ENCODE peak calls at places on chromosomes 2 and 18, in eight cellular contexts. G is HCT116, M is body of pancreas, D is transverse colon, I is heart left ventricle, L is adrenal gland, C is thyroid gland, S is uterus. T is an unnamed sample.

GRCh38 chr2:42792583-42793313 is at the start of gene HAAO:
- DNase-seq in G (no peak), M (peak; percentile 88), D (peak; percentile 51), I (peak; percentile 65), L (no peak), C (peak; percentile 49), S (peak; percentile 75), T (no peak)

GRCh38 chr18:78136986-78137385 is 842.6 kb upstream of the SALL3 start:
- DNase-seq in G (no peak), M (no peak), D (no peak), I (no peak), L (no peak), C (no peak), S (no peak), T (no peak)

GRCh38 chr2:223868005-223868404 is 30.6 kb upstream of the AP1S3 start:
- DNase-seq in G (no peak), M (no peak), D (peak; percentile 37), I (no peak), L (no peak), C (no peak), S (no peak), T (no peak)

GRCh38 chr2:227163445-227163997 is 484 bp downstream of the COL4A4 start:
- DNase-seq in G (no peak), M (peak; percentile 19), D (peak; percentile 46), I (no peak), L (peak; percentile 68), C (peak; percentile 59), S (no peak), T (peak; percentile 39)

GRCh38 chr2:3195865-3196504 is 181.6 kb downstream of the EIPR1 start:
- DNase-seq in G (no peak), M (no peak), D (no peak), I (no peak), L (no peak), C (no peak), S (no peak), T (no peak)

GRCh38 chr18:63511285-63511684 is 30.9 kb upstream of the SERPINB12 start:
- DNase-seq in G (peak; percentile 82), M (no peak), D (no peak), I (no peak), L (peak; percentile 30), C (peak; percentile 39), S (no peak), T (no peak)

GRCh38 chr18:8705941-8706544 is 687 bp downstream of the MTCL1 start:
- DNase-seq in G (no peak), M (peak; percentile 27), D (no peak), I (no peak), L (no peak), C (peak; percentile 16), S (peak; percentile 22), T (no peak)

GRCh38 chr2:18149660-18150246 is 271.3 kb downstream of the KCNS3 start:
- DNase-seq in G (peak; percentile 42), M (no peak), D (no peak), I (no peak), L (no peak), C (no peak), S (no peak), T (no peak)

GRCh38 chr18:7516505-7517117 is 50.5 kb upstream of the PTPRM start:
- DNase-seq in G (no peak), M (no peak), D (no peak), I (no peak), L (no peak), C (no peak), S (no peak), T (no peak)

GRCh38 chr18:32072321-32072720 is 19.4 kb upstream of the RNF138 start:
- DNase-seq in G (no peak), M (no peak), D (no peak), I (no peak), L (no peak), C (no peak), S (no peak), T (no peak)

GRCh38 chr2:28654286-28654980 is 97.2 kb upstream of the PPP1CB start:
- DNase-seq in G (no peak), M (no peak), D (no peak), I (no peak), L (no peak), C (no peak), S (no peak), T (no peak)

GRCh38 chr18:48445540-48445939 is 36.4 kb upstream of the ZBTB7C start:
- DNase-seq in G (peak; percentile 62), M (peak; percentile 71), D (peak; percentile 83), I (peak; percentile 61), L (peak; percentile 83), C (peak; percentile 77), S (peak; percentile 53), T (peak; percentile 64)

GRCh38 chr2:71668326-71669057 is 215.1 kb downstream of the DYSF start:
- DNase-seq in G (no peak), M (peak; percentile 2), D (no peak), I (no peak), L (no peak), C (no peak), S (no peak), T (peak; percentile 12)

GRCh38 chr18:7492385-7492784 is 74.7 kb upstream of the PTPRM start:
- DNase-seq in G (no peak), M (no peak), D (no peak), I (no peak), L (no peak), C (no peak), S (no peak), T (no peak)

DNA sequence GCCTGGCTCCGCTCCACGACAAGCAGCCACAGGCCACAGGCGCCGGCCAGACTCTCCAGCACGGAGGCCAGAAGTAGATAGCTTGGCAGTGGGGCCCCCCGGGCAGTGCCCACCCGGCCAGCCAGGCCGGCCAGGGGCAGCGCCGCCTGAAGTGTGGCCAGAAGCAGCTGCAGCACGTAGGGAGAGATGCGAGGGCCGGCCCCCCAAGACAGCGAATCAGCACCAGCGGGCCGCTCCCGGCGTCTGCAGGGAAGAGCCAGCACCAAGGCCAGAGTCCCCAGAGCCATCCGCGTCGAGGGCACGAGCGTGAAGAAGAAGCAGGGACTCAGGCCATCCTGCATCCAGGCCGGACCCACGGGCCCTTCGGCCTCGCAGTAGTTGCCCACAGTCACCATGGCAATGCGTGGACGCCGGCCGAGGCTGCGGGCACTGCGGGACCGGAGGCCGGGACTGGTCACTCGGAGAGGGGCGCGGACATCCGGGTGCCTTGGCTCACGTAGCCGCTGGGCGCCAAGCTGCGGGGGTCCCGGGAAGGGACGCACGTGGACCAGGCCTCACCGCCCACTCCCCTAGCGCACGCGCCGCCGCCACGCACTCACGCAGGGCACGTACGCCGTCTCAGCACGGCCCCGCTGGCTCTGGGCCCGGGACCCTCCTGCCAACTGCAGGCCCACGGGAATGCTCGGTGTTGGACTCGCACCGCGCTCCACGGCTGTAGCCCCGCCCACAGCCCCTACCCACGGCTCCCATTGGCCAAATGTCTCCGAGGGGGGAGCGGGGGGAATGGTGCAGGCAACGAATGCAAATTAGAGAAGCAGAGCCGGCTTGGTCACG is at the start of gene ABCB6:
- DNase-seq in G (peak; percentile 70), M (peak; percentile 95), D (peak; percentile 96), I (peak; percentile 97), L (peak; percentile 98), C (peak; percentile 99), S (peak; percentile 99), T (peak; percentile 98)
- TF ChIP-seq POLR2A in G (no peak), M (peak; percentile 35), D (peak; percentile 60), I (peak; percentile 84), L (peak; percentile 62), C (peak; percentile 18), S (peak; percentile 62), T (peak; percentile 54)

DNA sequence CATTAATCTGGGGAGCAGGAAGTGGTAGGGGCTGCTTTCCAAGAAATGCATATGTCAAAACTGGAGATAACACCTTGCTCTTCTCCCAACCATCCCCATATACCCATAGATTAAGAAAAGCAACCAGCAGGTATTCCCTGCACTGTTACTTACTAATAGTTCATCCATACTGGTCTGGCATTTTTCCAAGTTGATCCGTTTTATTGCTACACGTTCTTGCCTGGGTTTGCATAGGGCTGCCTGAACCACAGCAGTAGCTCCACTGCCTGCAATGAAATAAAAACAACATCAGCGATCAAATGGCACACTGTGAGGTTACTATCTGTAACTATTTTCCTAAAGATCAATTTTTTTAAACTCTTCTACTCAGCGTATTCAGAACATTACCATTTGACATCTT is 65.6 kb downstream of the STK39 start:
- DNase-seq in G (no peak), M (no peak), D (no peak), I (no peak), L (no peak), C (no peak), S (no peak), T (no peak)
- H3K9me3 ChIP-seq in G (no peaks in the 10 kb centered on the region), M (no peaks in the 10 kb centered on the region), D (no peaks in the 10 kb centered on the region), I (no peaks in the 10 kb centered on the region), L (no peaks in the 10 kb centered on the region), C (no peaks in the 10 kb centered on the region), S (no peaks in the 10 kb centered on the region), T (no peaks in the 10 kb centered on the region)

DNA sequence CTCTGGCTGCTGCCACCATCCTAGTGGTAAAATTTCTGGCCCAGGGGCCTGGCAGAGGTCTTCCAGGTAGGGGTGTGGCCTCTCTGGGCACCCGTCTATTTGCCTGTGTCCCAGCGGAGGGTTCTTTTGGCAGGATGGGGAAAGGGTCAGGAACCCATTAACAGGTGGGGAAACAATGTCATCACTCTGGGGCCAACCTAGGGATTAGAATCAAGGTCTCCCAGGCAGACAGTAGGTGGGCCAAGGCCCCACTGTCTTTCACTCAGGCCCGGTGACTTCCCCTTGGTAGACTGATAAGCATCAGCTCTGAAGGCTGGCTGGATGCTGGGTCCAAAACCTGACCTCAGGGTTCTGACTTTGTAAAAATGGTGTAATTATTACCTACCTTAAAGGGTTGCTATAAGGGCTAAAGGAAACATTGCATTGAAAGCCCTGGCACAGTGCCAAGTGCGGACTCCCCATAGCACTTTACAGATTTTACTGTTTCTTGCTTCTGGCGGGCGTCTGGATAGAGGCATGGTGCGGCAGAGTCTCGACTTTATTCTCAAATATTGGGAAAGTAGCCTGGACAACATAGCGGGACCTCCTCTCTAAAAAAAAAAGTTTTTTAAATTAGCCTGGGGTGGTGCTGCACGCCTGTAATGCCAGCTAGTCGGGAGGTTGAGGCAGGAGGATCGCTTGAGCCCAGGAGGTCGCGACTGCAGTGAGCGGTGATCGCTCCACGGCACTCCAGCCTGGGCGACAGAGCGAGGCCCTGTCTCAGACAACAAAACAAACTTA is 2.2 kb downstream of the LBX2 start:
- DNase-seq in G (no peak), M (no peak), D (no peak), I (no peak), L (no peak), C (no peak), S (no peak), T (no peak)
- H3K4me3 ChIP-seq in G (no peak overlapping the region), M (no peak overlapping the region), D (no peak overlapping the region), I (peak overlapping the region; percentile 19), L (no peak overlapping the region), C (no peak overlapping the region), S (no peak overlapping the region), T (peak overlapping the region; percentile 43)

DNA sequence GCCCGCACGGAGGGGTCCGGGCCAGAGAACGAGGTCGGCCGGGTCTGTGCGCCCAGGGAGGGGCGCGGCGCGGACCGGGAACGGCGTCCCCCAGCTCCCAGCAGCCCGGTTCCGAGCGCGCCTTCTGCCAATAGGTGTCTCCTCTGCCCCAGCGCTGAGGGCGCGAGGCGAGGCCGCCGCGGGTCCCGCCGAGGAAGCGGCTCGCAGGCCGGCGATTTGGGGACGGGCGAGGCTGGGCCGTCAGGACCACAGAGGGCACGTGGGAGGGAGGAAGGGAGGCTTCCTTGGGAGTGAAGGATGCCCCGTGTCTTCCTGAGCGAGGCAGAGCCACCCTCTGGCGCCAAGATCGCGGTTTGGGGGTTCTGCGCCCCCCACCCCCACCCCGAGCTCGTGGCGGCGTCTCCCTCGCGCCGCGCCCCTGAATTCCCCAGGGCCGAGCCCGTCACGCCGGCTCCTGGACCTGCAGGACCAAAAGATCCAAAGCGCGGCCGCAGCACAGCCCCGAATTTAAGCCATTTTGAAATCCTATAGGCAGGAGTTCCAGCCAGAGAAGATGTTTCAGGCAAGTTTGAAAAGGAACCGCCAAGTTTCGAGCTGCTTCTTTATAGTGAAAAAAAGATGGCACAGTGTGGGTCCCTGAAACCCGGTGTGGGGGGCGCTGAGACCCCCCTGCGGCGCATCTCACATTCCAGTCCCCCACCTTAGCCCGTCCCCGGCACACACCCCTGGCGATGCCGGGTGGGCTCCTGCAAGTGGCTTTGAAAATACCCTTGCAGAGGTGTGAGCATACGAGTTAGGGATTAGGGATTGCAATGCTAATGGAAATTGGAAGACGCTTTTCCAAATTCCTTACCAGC is 929 bp downstream of the NFATC1 start:
- DNase-seq in G (no peak), M (peak; percentile 49), D (peak; percentile 54), I (peak; percentile 76), L (no peak), C (peak; percentile 54), S (peak; percentile 64), T (peak; percentile 57)
- TF ChIP-seq POLR2A in G (no peak), M (no peak), D (no peak), I (no peak), L (no peak), C (no peak), S (no peak), T (no peak)